ENCODE peak calls at places on chromosome 17, in ten cellular contexts. Y is activated CD8-positive, alpha-beta T cell treated with anti-CD3 and anti-CD28 coated beads for 36 hours; U is AG04450; D is Calu3; W is hepatocyte; G is astrocyte of the cerebellum; K is CD4-positive, alpha-beta T cell; S is A549; C is heart right ventricle; E is left ventricle myocardium inferior. X is an unnamed sample.

GRCh38 chr17:51739245-51739886 is 419.1 kb downstream of the CA10 start:
- DNase-seq in Y (no peak), U (no peak), D (no peak), W (peak; percentile 44), G (no peak), K (no peak), S (no peak), C (no peak), E (no peak), X (peak; percentile 44)

GRCh38 chr17:47117386-47117785 is 71.7 kb downstream of the CDC27 start:
- DNase-seq in Y (no peak), U (no peak), D (no peak), W (no peak), G (no peak), K (no peak), S (no peak), C (no peak), E (no peak), X (no peak)

GRCh38 chr17:61179316-61179715 is 220.3 kb upstream of the TBX2 start:
- DNase-seq in Y (no peak), U (no peak), D (no peak), W (no peak), G (no peak), K (no peak), S (no peak), C (no peak), E (no peak), X (no peak)

GRCh38 chr17:48770954-48771353 is 42.4 kb upstream of the HOXB13 start:
- DNase-seq in Y (no peak), U (no peak), D (no peak), W (no peak), G (peak; percentile 20), K (no peak), S (no peak), C (no peak), E (no peak), X (no peak)

GRCh38 chr17:73474370-73474988 is 162.7 kb upstream of the CDC42EP4 start:
- DNase-seq in Y (peak; percentile 42), U (no peak), D (peak; percentile 79), W (peak; percentile 94), G (peak; percentile 31), K (no peak), S (peak; percentile 60), C (peak; percentile 82), E (peak; percentile 79), X (no peak)

GRCh38 chr17:32852811-32853210 is 24.1 kb downstream of the MYO1D start:
- DNase-seq in Y (no peak), U (no peak), D (no peak), W (no peak), G (no peak), K (no peak), S (no peak), C (no peak), E (no peak), X (no peak)

GRCh38 chr17:1012823-1013728 is 16.1 kb downstream of the TIMM22 start:
- DNase-seq in Y (no peak), U (no peak), D (no peak), W (no peak), G (no peak), K (no peak), S (no peak), C (no peak), E (no peak), X (no peak)

GRCh38 chr17:39461911-39462641 is 790 bp downstream of the CDK12 start:
- DNase-seq in Y (peak; percentile 48), U (no peak), D (peak; percentile 98), W (no peak), G (peak; percentile 13), K (no peak), S (no peak), C (peak; percentile 61), E (no peak), X (no peak)

GRCh38 chr17:72079700-72080099 is 41.1 kb upstream of the SOX9 start:
- DNase-seq in Y (no peak), U (no peak), D (no peak), W (no peak), G (no peak), K (no peak), S (no peak), C (no peak), E (no peak), X (peak; percentile 87)

GRCh38 chr17:72075995-72076677 is 44.7 kb upstream of the SOX9 start:
- DNase-seq in Y (no peak), U (no peak), D (no peak), W (no peak), G (no peak), K (no peak), S (no peak), C (no peak), E (no peak), X (no peak)

GRCh38 chr17:72076678-72077030 is 44.2 kb upstream of the SOX9 start:
- DNase-seq in Y (no peak), U (no peak), D (no peak), W (no peak), G (no peak), K (no peak), S (no peak), C (no peak), E (no peak), X (no peak)

GRCh38 chr17:72077326-72077960 is 43.4 kb upstream of the SOX9 start:
- DNase-seq in Y (no peak), U (no peak), D (no peak), W (no peak), G (no peak), K (no peak), S (no peak), C (no peak), E (no peak), X (no peak)
- TF ChIP-seq CTCF in Y (no peak), U (peak; percentile 9), D (no peak), W (no peak), G (no peak), K (no peak), S (no peak), C (no peak), E (no peak), X (peak; percentile 10)

GRCh38 chr17:7856840-7857723 is at the start of gene NAA38:
- DNase-seq in Y (peak; percentile 98), U (peak; percentile 99), D (peak; percentile 91), W (peak; percentile 99), G (peak; percentile 99), K (peak; percentile 88), S (peak; percentile 100), C (peak; percentile 93), E (peak; percentile 96), X (peak; percentile 99)
- TF ChIP-seq CTCF in Y (no peak), U (peak; percentile 55), D (no peak), W (peak; percentile 47), G (peak; percentile 47), K (no peak), S (peak; percentile 40), C (peak; percentile 66), E (peak; percentile 63), X (peak; percentile 56)

GRCh38 chr17:28908640-28909098 is 5.8 kb upstream of the DHRS13 start:
- DNase-seq in Y (no peak), U (peak; percentile 68), D (no peak), W (peak; percentile 61), G (peak; percentile 67), K (no peak), S (no peak), C (no peak), E (no peak), X (peak; percentile 52)

GRCh38 chr17:28911411-28912045 is 8.6 kb upstream of the DHRS13 start:
- DNase-seq in Y (no peak), U (no peak), D (no peak), W (no peak), G (no peak), K (no peak), S (no peak), C (no peak), E (no peak), X (no peak)

GRCh38 chr17:28910534-28910933 is 7.7 kb upstream of the DHRS13 start:
- DNase-seq in Y (no peak), U (no peak), D (no peak), W (no peak), G (no peak), K (no peak), S (no peak), C (no peak), E (no peak), X (no peak)

GRCh38 chr17:28912938-28913333 is 10.1 kb upstream of the DHRS13 start:
- DNase-seq in Y (no peak), U (no peak), D (no peak), W (no peak), G (no peak), K (no peak), S (no peak), C (no peak), E (no peak), X (no peak)

DNA sequence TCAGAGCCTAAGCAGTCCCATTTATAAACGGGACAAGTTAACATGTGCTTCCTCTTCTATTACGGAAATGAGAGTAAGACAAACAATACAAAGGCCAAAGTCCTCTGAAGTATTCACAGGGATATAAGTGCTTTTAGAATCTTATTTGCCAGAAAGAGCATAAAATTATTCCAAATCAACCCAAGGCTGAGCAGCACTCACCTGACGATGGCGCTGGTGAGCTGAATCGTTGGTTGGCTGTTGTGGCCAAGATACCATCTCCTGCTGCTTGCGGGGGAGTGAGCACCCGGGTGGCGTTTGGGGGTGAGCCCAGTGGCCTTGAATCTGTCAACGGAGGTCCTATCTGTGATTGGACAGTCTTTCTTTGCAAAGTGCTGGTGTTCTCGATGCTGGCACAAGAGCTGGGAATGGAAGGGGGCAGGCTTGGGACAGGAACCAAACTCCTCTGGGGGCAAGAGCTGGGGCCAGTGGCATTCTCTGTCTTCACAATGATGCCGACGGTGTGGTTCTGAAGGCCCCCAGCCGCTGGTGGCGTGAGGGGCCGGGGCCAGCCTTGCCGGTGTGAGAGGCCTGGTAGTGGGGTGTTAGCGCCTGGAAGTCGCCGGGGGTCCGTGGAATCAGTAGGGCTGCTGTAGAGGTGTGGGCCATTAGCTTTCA is 9.5 kb upstream of the DHRS13 start:
- DNase-seq in Y (peak; percentile 43), U (no peak), D (no peak), W (no peak), G (no peak), K (no peak), S (peak; percentile 40), C (no peak), E (no peak), X (no peak)
- TF ChIP-seq CTCF in Y (no peak), U (peak; percentile 30), D (peak; percentile 11), W (peak; percentile 26), G (peak; percentile 19), K (no peak), S (peak; percentile 38), C (peak; percentile 25), E (no peak), X (peak; percentile 20)

GRCh38 chr17:81328925-81329278 is 33.8 kb upstream of the SLC38A10 start:
- DNase-seq in Y (no peak), U (no peak), D (peak; percentile 40), W (no peak), G (no peak), K (no peak), S (peak; percentile 55), C (no peak), E (no peak), X (no peak)

GRCh38 chr17:81331527-81332043 is 36.5 kb upstream of the SLC38A10 start:
- DNase-seq in Y (no peak), U (no peak), D (no peak), W (no peak), G (no peak), K (no peak), S (no peak), C (no peak), E (no peak), X (no peak)

GRCh38 chr17:81330884-81331245 is 35.8 kb upstream of the SLC38A10 start:
- DNase-seq in Y (no peak), U (no peak), D (no peak), W (no peak), G (no peak), K (no peak), S (no peak), C (no peak), E (no peak), X (no peak)

GRCh38 chr17:81329279-81329926 is 34.3 kb upstream of the SLC38A10 start:
- DNase-seq in Y (no peak), U (peak; percentile 60), D (peak; percentile 98), W (peak; percentile 95), G (peak; percentile 60), K (no peak), S (peak; percentile 93), C (peak; percentile 78), E (peak; percentile 85), X (peak; percentile 86)

GRCh38 chr17:81329927-81330883 is 35.1 kb upstream of the SLC38A10 start:
- DNase-seq in Y (no peak), U (no peak), D (peak; percentile 72), W (peak; percentile 78), G (no peak), K (no peak), S (peak; percentile 71), C (no peak), E (no peak), X (no peak)
- TF ChIP-seq CTCF in Y (no peak), U (no peak), D (no peak), W (no peak), G (no peak), K (no peak), S (peak; percentile 28), C (no peak), E (no peak), X (peak; percentile 13)